ENCODE peak calls at places on chromosomes 12 and 14, in seven cellular contexts. X is islet precursor cell; W is mucosa of gallbladder; N is transverse colon; M is posterior vena cava; C is stimulated activated CD8-positive, alpha-beta memory T cell treated with anti-CD3 and anti-CD28 coated beads, Interleukin-4, amount 100 ng/mL, for 1 hour; S is stimulated activated CD4-positive, alpha-beta T cell treated with anti-CD3 and anti-CD28 coated beads, TNF-alpha, amount 100 ng/mL, for 24 hours. L is an unnamed sample.

GRCh38 chr14:74620497-74620921 is 8.5 kb upstream of the LTBP2 start:
- DNase-seq in X (peak; percentile 95), W (no peak), N (no peak), M (no peak), C (no peak), S (peak; percentile 19), L (no peak)

GRCh38 chr12:113196582-113196981 is 11.1 kb downstream of the RITA1 start:
- DNase-seq in X (no peak), W (no peak), N (no peak), M (no peak), C (no peak), S (no peak), L (no peak)

GRCh38 chr14:100128688-100129087 is 30.8 kb downstream of the DEGS2 start:
- DNase-seq in X (no peak), W (no peak), N (no peak), M (no peak), C (no peak), S (no peak), L (no peak)

GRCh38 chr12:131834798-131835615 is 6.8 kb downstream of the MMP17 start:
- DNase-seq in X (peak; percentile 59), W (no peak), N (peak; percentile 21), M (no peak), C (no peak), S (no peak), L (no peak)

GRCh38 chr12:57325395-57325794 is 74.4 kb upstream of the STAC3 start:
- DNase-seq in X (no peak), W (no peak), N (no peak), M (no peak), C (no peak), S (no peak), L (no peak)

GRCh38 chr12:50394469-50395029 is 1.9 kb downstream of the FAM186A start:
- DNase-seq in X (peak; percentile 73), W (no peak), N (no peak), M (no peak), C (no peak), S (no peak), L (no peak)

GRCh38 chr12:101051901-101052550 is 158.0 kb downstream of the SLC5A8 start:
- DNase-seq in X (peak; percentile 97), W (peak; percentile 16), N (peak; percentile 59), M (no peak), C (no peak), S (no peak), L (peak; percentile 58)

GRCh38 chr12:112677050-112677765 is 114.3 kb upstream of the RPH3A start:
- DNase-seq in X (peak; percentile 38), W (no peak), N (no peak), M (no peak), C (no peak), S (no peak), L (no peak)

GRCh38 chr12:105995986-105996385 is 142.8 kb downstream of the NUAK1 start:
- DNase-seq in X (no peak), W (no peak), N (no peak), M (no peak), C (no peak), S (no peak), L (no peak)

GRCh38 chr14:61438860-61439765 is 117.7 kb downstream of the PRKCH start:
- DNase-seq in X (peak; percentile 76), W (peak; percentile 44), N (peak; percentile 36), M (no peak), C (no peak), S (no peak), L (peak; percentile 48)

GRCh38 chr12:118780939-118781338 is 200.4 kb upstream of the SRRM4 start:
- DNase-seq in X (no peak), W (no peak), N (no peak), M (no peak), C (no peak), S (no peak), L (no peak)

GRCh38 chr14:97499790-97500481 is 702.8 kb downstream of the VRK1 start:
- DNase-seq in X (no peak), W (no peak), N (no peak), M (no peak), C (no peak), S (no peak), L (no peak)

GRCh38 chr14:52563120-52563519 is 10.5 kb downstream of the GPR137C start:
- DNase-seq in X (no peak), W (no peak), N (no peak), M (no peak), C (no peak), S (no peak), L (no peak)

GRCh38 chr12:16030729-16031128 is 119.6 kb downstream of the DERA start:
- DNase-seq in X (no peak), W (no peak), N (no peak), M (no peak), C (no peak), S (no peak), L (no peak)

GRCh38 chr12:132282950-132283771 is 46.2 kb downstream of the GALNT9 start:
- DNase-seq in X (no peak), W (no peak), N (no peak), M (no peak), C (no peak), S (no peak), L (no peak)

GRCh38 chr12:58069268-58069967 is 128.1 kb downstream of the ATP23 start:
- DNase-seq in X (no peak), W (no peak), N (no peak), M (no peak), C (no peak), S (no peak), L (peak; percentile 41)

GRCh38 chr12:50951112-50951511 is 1.2 kb upstream of the HIGD1C start:
- DNase-seq in X (no peak), W (no peak), N (no peak), M (no peak), C (no peak), S (no peak), L (no peak)

GRCh38 chr12:112734859-112735258 is 56.7 kb upstream of the RPH3A start:
- DNase-seq in X (no peak), W (no peak), N (no peak), M (no peak), C (no peak), S (no peak), L (no peak)

GRCh38 chr14:54182419-54183040 is 214.3 kb upstream of the CDKN3 start:
- DNase-seq in X (no peak), W (no peak), N (no peak), M (no peak), C (no peak), S (no peak), L (no peak)

GRCh38 chr14:105171004-105171673 is 2.6 kb upstream of the JAG2 start:
- DNase-seq in X (no peak), W (no peak), N (no peak), M (no peak), C (no peak), S (no peak), L (peak; percentile 69)

GRCh38 chr14:100715332-100715731 is 11.4 kb upstream of the DLK1 start:
- DNase-seq in X (no peak), W (no peak), N (no peak), M (no peak), C (no peak), S (no peak), L (no peak)

GRCh38 chr14:73307261-73307660 is 70.0 kb downstream of the PAPLN start:
- DNase-seq in X (no peak), W (no peak), N (no peak), M (no peak), C (no peak), S (no peak), L (no peak)

GRCh38 chr14:50830932-50831703 is at the start of gene NIN:
- DNase-seq in X (peak; percentile 80), W (peak; percentile 70), N (peak; percentile 83), M (peak; percentile 93), C (peak; percentile 41), S (peak; percentile 43), L (peak; percentile 76)

GRCh38 chr12:125038976-125039625 is 26.1 kb upstream of the AACS start:
- DNase-seq in X (no peak), W (no peak), N (no peak), M (no peak), C (no peak), S (no peak), L (no peak)

GRCh38 chr14:68043752-68044151 is 224.2 kb downstream of the RAD51B start:
- DNase-seq in X (no peak), W (no peak), N (no peak), M (no peak), C (no peak), S (no peak), L (no peak)

GRCh38 chr14:50421499-50421898 is 24.8 kb upstream of the CDKL1 start:
- DNase-seq in X (no peak), W (no peak), N (no peak), M (no peak), C (no peak), S (no peak), L (no peak)

GRCh38 chr12:52253391-52254179 is 20.5 kb downstream of the KRT7 start:
- DNase-seq in X (no peak), W (no peak), N (no peak), M (peak; percentile 68), C (no peak), S (no peak), L (no peak)

GRCh38 chr12:4012073-4012472 is 138.9 kb upstream of the PARP11 start:
- DNase-seq in X (no peak), W (no peak), N (no peak), M (no peak), C (no peak), S (no peak), L (no peak)

GRCh38 chr12:13941258-13942249 is 39.8 kb downstream of the GRIN2B start:
- DNase-seq in X (peak; percentile 85), W (peak; percentile 78), N (peak; percentile 78), M (no peak), C (no peak), S (no peak), L (peak; percentile 73)

GRCh38 chr12:8045952-8046944 is 13.7 kb downstream of the FOXJ2 start:
- DNase-seq in X (peak; percentile 89), W (peak; percentile 81), N (peak; percentile 79), M (peak; percentile 95), C (peak; percentile 66), S (peak; percentile 65), L (peak; percentile 88)

GRCh38 chr12:28507867-28508266 is 317.6 kb downstream of the CCDC91 start:
- DNase-seq in X (no peak), W (no peak), N (no peak), M (no peak), C (no peak), S (no peak), L (no peak)

GRCh38 chr14:81625343-81625742 is 91.7 kb upstream of the SEL1L start:
- DNase-seq in X (no peak), W (no peak), N (no peak), M (no peak), C (no peak), S (no peak), L (no peak)

L was measured in body of pancreas.